ENCODE peak calls at places on chromosomes 13 and 19, in nine cellular contexts. F, T, L, E, N, M, R, C and G are unnamed samples.

GRCh38 chr19:17910776-17911360 is 21.9 kb upstream of the CCDC124 start:
- DNase-seq in N (no peak), T (no peak), R (no peak), L (no peak), E (no peak), F (no peak), M (no peak), C (no peak), G (no peak)

GRCh38 chr13:23549724-23550123 is 20.5 kb upstream of the TNFRSF19 start:
- DNase-seq in E (no peak), F (no peak), L (no peak), M (no peak), C (no peak), N (no peak), T (no peak), R (no peak), G (no peak)

GRCh38 chr13:22960827-22961226 is 220.0 kb upstream of the SGCG start:
- DNase-seq in L (no peak), C (no peak), R (no peak), M (no peak), E (no peak), T (no peak), F (no peak), N (no peak), G (no peak)

GRCh38 chr19:506404-507285 is 652 bp upstream of the TPGS1 start:
- DNase-seq in L (peak), N (peak), F (peak), R (peak), M (peak), E (peak), T (peak), C (peak), G (peak)

GRCh38 chr13:97125051-97125809 is 96.9 kb upstream of the MBNL2 start:
- DNase-seq in L (peak), C (no peak), F (no peak), R (peak), T (peak), N (no peak), E (peak), M (no peak), G (peak)

GRCh38 chr19:1251233-1251502 is 2.8 kb downstream of the MIDN start:
- DNase-seq in M (no peak), N (no peak), L (peak), F (no peak), T (peak), C (no peak), E (peak), R (no peak), G (peak)

GRCh38 chr13:41470187-41470586 is 12.8 kb downstream of the RGCC start:
- DNase-seq in E (no peak), M (no peak), T (no peak), R (no peak), F (no peak), L (no peak), C (no peak), N (no peak), G (no peak)

GRCh38 chr19:48085904-48086864 is 24.4 kb downstream of the PLA2G4C start:
- DNase-seq in E (no peak), F (peak), C (no peak), T (peak), N (no peak), M (no peak), L (no peak), R (no peak), G (no peak)

GRCh38 chr19:57887195-57887941 is 1.5 kb downstream of the ZNF814 start:
- DNase-seq in F (no peak), M (no peak), R (no peak), T (peak), L (peak), E (no peak), C (no peak), N (no peak), G (no peak)

GRCh38 chr13:24671367-24672117 is 8.7 kb upstream of the ATP12A start:
- DNase-seq in N (peak), T (peak), R (peak), L (peak), C (no peak), F (no peak), E (peak), M (peak), G (no peak)

GRCh38 chr19:1967087-1967608 is 26.2 kb downstream of the CSNK1G2 start:
- DNase-seq in L (no peak), M (no peak), C (no peak), E (no peak), T (no peak), R (no peak), N (no peak), F (no peak), G (no peak)

GRCh38 chr19:44959691-44960090 is 4.5 kb downstream of the CLPTM1 start:
- DNase-seq in T (no peak), E (no peak), N (no peak), L (no peak), M (no peak), C (no peak), R (no peak), F (no peak), G (no peak)

GRCh38 chr19:30391052-30391451 is 18.9 kb downstream of the ZNF536 start:
- DNase-seq in T (no peak), L (no peak), N (peak), F (no peak), C (no peak), E (no peak), R (no peak), M (no peak), G (no peak)

GRCh38 chr19:3547301-3547731 is 8.3 kb downstream of the TEKTIP1 start:
- DNase-seq in C (no peak), T (no peak), R (no peak), L (no peak), N (no peak), F (no peak), E (no peak), M (no peak), G (no peak)